ENCODE peak calls at places on chromosomes 5 and 9, in ten cellular contexts. I, E, O, T, A, P, D, Q, W and Y are unnamed samples.

GRCh38 chr5:3009605-3010004 is 258.1 kb upstream of the IRX2 start:
- DNase-seq in I (no peak), E (no peak), O (no peak), T (no peak), A (no peak), P (no peak), D (no peak), Q (no peak), W (no peak), Y (no peak)

GRCh38 chr5:72468606-72469005 is 38.6 kb downstream of the ZNF366 start:
- DNase-seq in I (no peak), E (no peak), O (no peak), T (no peak), A (no peak), P (no peak), D (no peak), Q (no peak), W (no peak), Y (no peak)

GRCh38 chr5:16602182-16602581 is 14.6 kb downstream of the RETREG1 start:
- DNase-seq in I (no peak), E (no peak), O (no peak), T (no peak), A (no peak), P (no peak), D (no peak), Q (no peak), W (no peak), Y (no peak)

GRCh38 chr5:136799806-136800372 is 434.5 kb upstream of the TRPC7 start:
- DNase-seq in I (no peak), E (no peak), O (no peak), T (no peak), A (no peak), P (no peak), D (no peak), Q (no peak), W (no peak), Y (no peak)

GRCh38 chr9:6873862-6874261 is 116.1 kb downstream of the KDM4C start:
- DNase-seq in I (no peak), E (no peak), O (no peak), T (no peak), A (no peak), P (no peak), D (no peak), Q (no peak), W (no peak), Y (no peak)

GRCh38 chr5:6732634-6733410 is 19.6 kb downstream of the TENT4A start:
- DNase-seq in I (no peak), E (peak), O (no peak), T (no peak), A (no peak), P (peak), D (no peak), Q (no peak), W (no peak), Y (no peak)

GRCh38 chr5:74640450-74641013 is at the start of gene ENC1:
- DNase-seq in I (peak), E (peak), O (peak), T (peak), A (peak), P (peak), D (peak), Q (peak), W (no peak), Y (peak)

GRCh38 chr5:37248387-37248969 is 698 bp downstream of the CPLANE1 start:
- DNase-seq in I (no peak), E (no peak), O (no peak), T (peak), A (no peak), P (no peak), D (no peak), Q (no peak), W (no peak), Y (no peak)

GRCh38 chr5:53923969-53924876 is 363.8 kb downstream of the NDUFS4 start:
- DNase-seq in I (no peak), E (no peak), O (no peak), T (no peak), A (no peak), P (no peak), D (no peak), Q (no peak), W (no peak), Y (no peak)

GRCh38 chr9:121815084-121815483 is 163.7 kb downstream of the DAB2IP start:
- DNase-seq in I (no peak), E (no peak), O (no peak), T (no peak), A (no peak), P (no peak), D (no peak), Q (no peak), W (no peak), Y (no peak)

GRCh38 chr5:139430015-139430414 is 9.3 kb downstream of the DNAJC18 start:
- DNase-seq in I (no peak), E (no peak), O (no peak), T (no peak), A (no peak), P (no peak), D (no peak), Q (no peak), W (no peak), Y (no peak)

GRCh38 chr9:36862206-36863145 is 171.6 kb downstream of the PAX5 start:
- DNase-seq in I (peak), E (peak), O (no peak), T (no peak), A (peak), P (no peak), D (no peak), Q (peak), W (no peak), Y (no peak)

GRCh38 chr5:60259730-60260129 is 366.2 kb upstream of the PDE4D start:
- DNase-seq in I (no peak), E (no peak), O (no peak), T (no peak), A (no peak), P (no peak), D (no peak), Q (no peak), W (no peak), Y (no peak)

GRCh38 chr9:136044971-136045594 is 50.0 kb downstream of the NACC2 start:
- DNase-seq in I (no peak), E (no peak), O (no peak), T (no peak), A (no peak), P (no peak), D (no peak), Q (no peak), W (no peak), Y (no peak)

GRCh38 chr5:54180616-54181015 is 129.8 kb downstream of the ARL15 start:
- DNase-seq in I (no peak), E (no peak), O (no peak), T (no peak), A (peak), P (no peak), D (no peak), Q (no peak), W (no peak), Y (no peak)

GRCh38 chr9:78132688-78133033 is 101.0 kb upstream of the GNAQ start:
- DNase-seq in I (peak), E (no peak), O (no peak), T (no peak), A (no peak), P (no peak), D (no peak), Q (no peak), W (no peak), Y (no peak)

GRCh38 chr5:156589859-156590216 is 260.3 kb upstream of the PPP1R2B start:
- DNase-seq in I (no peak), E (no peak), O (no peak), T (no peak), A (no peak), P (no peak), D (no peak), Q (no peak), W (no peak), Y (no peak)

GRCh38 chr9:17829812-17830385 is 251.0 kb downstream of the SH3GL2 start:
- DNase-seq in I (no peak), E (no peak), O (no peak), T (no peak), A (no peak), P (no peak), D (no peak), Q (no peak), W (no peak), Y (no peak)

GRCh38 chr5:5014836-5015235 is 125.3 kb upstream of the ADAMTS16 start:
- DNase-seq in I (no peak), E (no peak), O (no peak), T (no peak), A (no peak), P (no peak), D (no peak), Q (no peak), W (no peak), Y (no peak)

GRCh38 chr9:93357649-93358048 is 93.8 kb upstream of the FAM120A start:
- DNase-seq in I (no peak), E (no peak), O (no peak), T (peak), A (no peak), P (no peak), D (no peak), Q (no peak), W (no peak), Y (peak)

GRCh38 chr5:51172853-51173635 is 210.2 kb upstream of the ISL1 start:
- DNase-seq in I (no peak), E (no peak), O (no peak), T (no peak), A (no peak), P (no peak), D (no peak), Q (no peak), W (no peak), Y (no peak)

GRCh38 chr5:178787889-178788288 is 57.4 kb upstream of the ZNF354A start:
- DNase-seq in I (no peak), E (no peak), O (no peak), T (no peak), A (no peak), P (no peak), D (no peak), Q (no peak), W (no peak), Y (no peak)

GRCh38 chr9:101421653-101422065 is 13.9 kb downstream of the ALDOB start:
- DNase-seq in I (no peak), E (no peak), O (no peak), T (no peak), A (no peak), P (peak), D (no peak), Q (no peak), W (no peak), Y (no peak)

GRCh38 chr5:160887780-160888179 is 35.8 kb upstream of the ATP10B start:
- DNase-seq in I (no peak), E (no peak), O (no peak), T (no peak), A (no peak), P (no peak), D (no peak), Q (no peak), W (no peak), Y (no peak)

GRCh38 chr9:1400983-1401382 is 350.8 kb downstream of the DMRT2 start:
- DNase-seq in I (no peak), E (no peak), O (no peak), T (no peak), A (no peak), P (no peak), D (no peak), Q (no peak), W (no peak), Y (no peak)

GRCh38 chr5:118956727-118957126 is 31.6 kb downstream of the DTWD2 start:
- DNase-seq in I (no peak), E (no peak), O (no peak), T (no peak), A (no peak), P (no peak), D (no peak), Q (no peak), W (no peak), Y (no peak)

GRCh38 chr9:71819115-71819739 is 50.9 kb upstream of the CEMIP2 start:
- DNase-seq in I (peak), E (no peak), O (peak), T (peak), A (peak), P (no peak), D (peak), Q (peak), W (no peak), Y (peak)

GRCh38 chr9:97983524-97984187 is 515 bp downstream of the ANP32B start:
- DNase-seq in I (peak), E (no peak), O (peak), T (peak), A (no peak), P (peak), D (peak), Q (peak), W (peak), Y (peak)

GRCh38 chr9:3730527-3730926 is 204.7 kb upstream of the RFX3 start:
- DNase-seq in I (no peak), E (no peak), O (no peak), T (no peak), A (no peak), P (no peak), D (no peak), Q (no peak), W (no peak), Y (no peak)

GRCh38 chr9:127074561-127075548 is 47.6 kb downstream of the ANGPTL2 start:
- DNase-seq in I (peak), E (no peak), O (no peak), T (no peak), A (no peak), P (no peak), D (no peak), Q (no peak), W (no peak), Y (no peak)

GRCh38 chr9:127545196-127546124 is 66.6 kb upstream of the STXBP1 start:
- DNase-seq in I (peak), E (no peak), O (no peak), T (no peak), A (no peak), P (no peak), D (no peak), Q (no peak), W (peak), Y (no peak)

GRCh38 chr5:9104576-9105339 is 441.1 kb downstream of the SEMA5A start:
- DNase-seq in I (no peak), E (no peak), O (no peak), T (no peak), A (no peak), P (no peak), D (no peak), Q (no peak), W (no peak), Y (no peak)

GRCh38 chr9:88017086-88017485 is 42.8 kb upstream of the CDK20 start:
- DNase-seq in I (no peak), E (no peak), O (no peak), T (no peak), A (no peak), P (no peak), D (no peak), Q (no peak), W (no peak), Y (no peak)

GRCh38 chr5:114686345-114686744 is 324.5 kb downstream of the KCNN2 start:
- DNase-seq in I (no peak), E (no peak), O (no peak), T (no peak), A (no peak), P (no peak), D (no peak), Q (no peak), W (no peak), Y (no peak)

GRCh38 chr9:129752915-129753724 is at the start of gene PTGES:
- DNase-seq in I (no peak), E (no peak), O (no peak), T (peak), A (peak), P (peak), D (no peak), Q (peak), W (no peak), Y (peak)

GRCh38 chr5:51380603-51381207 is 2.5 kb upstream of the ISL1 start:
- DNase-seq in I (peak), E (no peak), O (no peak), T (no peak), A (no peak), P (no peak), D (no peak), Q (no peak), W (no peak), Y (no peak)